ENCODE peak calls at places on chromosomes 12 and 14, in nine cellular contexts. S, D, J, R, W, G, P, I and K are unnamed samples.

GRCh38 chr12:4272014-4272975 is 1.3 kb upstream of the CCND2 start:
- DNase-seq in P (no peak), W (no peak), G (peak), I (peak), J (peak), D (peak), S (no peak), R (peak), K (peak)

GRCh38 chr14:29348504-29348903 is 579.1 kb downstream of the PRKD1 start:
- DNase-seq in R (no peak), W (no peak), D (no peak), G (no peak), S (no peak), P (no peak), J (no peak), I (no peak), K (no peak)

GRCh38 chr12:110565919-110566871 is 16.9 kb downstream of the PPTC7 start:
- DNase-seq in D (no peak), G (no peak), S (peak), P (no peak), I (no peak), J (no peak), W (no peak), R (no peak), K (no peak)

GRCh38 chr12:6552140-6552551 is 3.7 kb downstream of the IFFO1 start:
- DNase-seq in G (peak), W (no peak), S (no peak), R (no peak), P (no peak), J (no peak), I (no peak), D (no peak), K (peak)

GRCh38 chr14:58738189-58738836 is 100.6 kb downstream of the DACT1 start:
- DNase-seq in W (peak), S (no peak), P (no peak), R (no peak), G (no peak), J (no peak), I (peak), D (no peak), K (no peak)

GRCh38 chr12:24133385-24133784 is 183.9 kb upstream of the SOX5 start:
- DNase-seq in W (no peak), G (no peak), R (no peak), J (no peak), D (no peak), I (no peak), P (no peak), S (no peak), K (no peak)

GRCh38 chr12:107448198-107448597 is 237.4 kb upstream of the PWP1 start:
- DNase-seq in I (peak), D (peak), R (no peak), J (peak), W (peak), S (no peak), G (peak), P (peak), K (no peak)

GRCh38 chr14:58096731-58097130 is 55.3 kb downstream of the ARMH4 start:
- DNase-seq in J (no peak), W (no peak), S (no peak), D (no peak), G (no peak), R (no peak), I (no peak), P (no peak), K (no peak)

GRCh38 chr14:94043111-94043755 is 17.1 kb downstream of the OTUB2 start:
- DNase-seq in G (no peak), J (no peak), S (no peak), R (no peak), P (no peak), I (no peak), W (no peak), D (no peak), K (no peak)

GRCh38 chr12:68418137-68418460 is 85.9 kb upstream of the MDM1 start:
- DNase-seq in S (no peak), R (no peak), P (no peak), D (no peak), G (no peak), I (no peak), J (no peak), W (no peak), K (no peak)

GRCh38 chr14:92465353-92466067 is 48.1 kb upstream of the RIN3 start:
- DNase-seq in W (no peak), I (no peak), R (no peak), S (no peak), P (no peak), J (peak), G (no peak), D (no peak), K (no peak)

GRCh38 chr14:63203015-63203414 is 1.2 kb upstream of the RHOJ start:
- DNase-seq in R (no peak), D (no peak), G (no peak), W (no peak), S (no peak), P (no peak), J (no peak), I (no peak), K (no peak)

GRCh38 chr14:63205281-63205575 is 985 bp downstream of the RHOJ start:
- DNase-seq in R (no peak), S (no peak), P (no peak), D (no peak), I (no peak), W (no peak), G (no peak), J (no peak), K (no peak)

GRCh38 chr14:63205850-63206249 is 1.6 kb downstream of the RHOJ start:
- DNase-seq in R (no peak), P (no peak), D (no peak), S (no peak), W (no peak), J (no peak), I (no peak), G (no peak), K (no peak)

GRCh38 chr14:63204407-63205280 is at the start of gene RHOJ:
- DNase-seq in J (peak), P (no peak), D (peak), W (no peak), G (no peak), R (peak), I (no peak), S (no peak), K (peak)

GRCh38 chr14:63203618-63204406 is 431 bp upstream of the RHOJ start:
- DNase-seq in R (peak), I (peak), P (no peak), G (peak), J (peak), D (peak), W (peak), S (peak), K (peak)
- TF ChIP-seq POLR2A in R (peak), I (no peak), P (no peak), G (peak), J (no peak), D (peak), W (no peak), S (no peak), K (peak)

GRCh38 chr12:64671682-64672081 is 61.4 kb downstream of the RASSF3 start:
- DNase-seq in R (no peak), P (no peak), J (no peak), W (no peak), S (no peak), G (no peak), D (no peak), I (no peak), K (no peak)

GRCh38 chr12:64670856-64671639 is 60.8 kb downstream of the RASSF3 start:
- DNase-seq in W (peak), P (peak), J (peak), G (peak), R (no peak), I (no peak), S (no peak), D (peak), K (peak)

GRCh38 chr12:64669270-64669842 is 59.1 kb downstream of the RASSF3 start:
- DNase-seq in G (peak), W (no peak), I (no peak), P (no peak), R (no peak), J (peak), S (peak), D (peak), K (no peak)

GRCh38 chr12:64672925-64673409 is 62.7 kb downstream of the RASSF3 start:
- DNase-seq in I (no peak), W (peak), R (no peak), S (peak), G (peak), D (peak), J (peak), P (peak), K (peak)

GRCh38 chr12:64670039-64670438 is 59.7 kb downstream of the RASSF3 start:
- DNase-seq in D (no peak), W (no peak), J (no peak), R (no peak), I (no peak), S (no peak), G (peak), P (no peak), K (no peak)
- TF ChIP-seq POLR2A in D (no peak), W (no peak), J (no peak), R (no peak), I (no peak), S (no peak), G (peak), P (no peak), K (no peak)

GRCh38 chr12:53483979-53484377 is 15.3 kb downstream of the MAP3K12 start:
- DNase-seq in I (no peak), J (no peak), G (no peak), W (no peak), R (no peak), P (no peak), S (no peak), D (no peak), K (no peak)

GRCh38 chr12:53484686-53485567 is 14.3 kb downstream of the MAP3K12 start:
- DNase-seq in R (no peak), D (no peak), I (no peak), J (no peak), P (no peak), W (no peak), G (no peak), S (no peak), K (no peak)

GRCh38 chr12:53483225-53483978 is 15.9 kb downstream of the MAP3K12 start:
- DNase-seq in P (no peak), S (peak), I (no peak), R (no peak), J (peak), G (no peak), W (no peak), D (peak), K (no peak)

GRCh38 chr12:53486730-53487487 is 12.3 kb downstream of the MAP3K12 start:
- DNase-seq in J (peak), S (no peak), I (no peak), R (no peak), P (no peak), W (no peak), G (no peak), D (no peak), K (peak)

GRCh38 chr12:53485955-53486729 is 13.1 kb downstream of the MAP3K12 start:
- DNase-seq in R (no peak), D (no peak), S (no peak), W (no peak), J (no peak), G (no peak), P (no peak), I (no peak), K (no peak)
- TF ChIP-seq POLR2A in R (no peak), D (no peak), S (no peak), W (no peak), J (no peak), G (no peak), P (no peak), I (no peak), K (no peak)

DNA sequence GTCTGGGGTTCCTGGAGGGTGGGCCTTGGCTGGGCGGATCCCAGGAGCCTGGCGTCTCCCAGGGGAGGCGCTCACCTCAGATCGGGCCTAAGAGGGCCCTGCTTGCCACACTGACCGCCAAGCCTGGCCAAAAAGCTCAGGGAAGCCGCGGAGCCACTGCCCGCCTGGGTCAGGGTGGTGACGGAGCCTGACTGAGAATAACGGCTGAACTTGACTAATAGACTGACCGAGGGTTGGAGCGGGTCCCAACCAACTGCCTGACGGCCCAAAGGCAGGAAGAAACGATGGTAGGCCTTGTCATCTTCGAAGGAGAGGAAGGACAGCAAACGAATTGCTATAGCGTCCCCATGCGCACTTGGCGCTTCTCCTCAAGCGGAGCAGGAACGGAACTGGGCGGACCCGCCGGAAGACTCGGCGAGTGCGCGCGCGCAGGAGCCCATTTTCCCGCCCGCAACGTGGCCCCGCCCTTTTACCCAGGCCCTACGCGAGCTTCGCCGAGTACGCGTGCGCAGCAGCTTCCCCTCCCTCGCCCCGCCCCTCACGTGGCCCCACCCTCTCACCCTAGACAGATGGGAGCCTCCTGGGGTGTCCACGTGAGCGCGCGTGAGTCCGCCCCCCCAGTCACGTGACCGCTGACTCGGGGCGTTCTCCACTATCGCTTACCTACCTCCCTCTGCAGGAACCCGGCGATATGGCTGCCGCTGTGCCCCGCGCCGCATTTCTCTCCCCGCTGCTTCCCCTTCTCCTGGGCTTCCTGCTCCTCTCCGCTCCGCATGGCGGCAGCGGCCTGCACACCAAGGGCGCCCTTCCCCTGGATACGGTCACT is at the start of the genes ERP29 and TMEM116:
- DNase-seq in P (peak), W (peak), D (peak), S (peak), R (peak), I (peak), G (peak), J (peak), K (peak)
- TF ChIP-seq POLR2A in P (peak), W (peak), D (peak), S (peak), R (peak), I (peak), G (peak), J (peak), K (peak)

DNA sequence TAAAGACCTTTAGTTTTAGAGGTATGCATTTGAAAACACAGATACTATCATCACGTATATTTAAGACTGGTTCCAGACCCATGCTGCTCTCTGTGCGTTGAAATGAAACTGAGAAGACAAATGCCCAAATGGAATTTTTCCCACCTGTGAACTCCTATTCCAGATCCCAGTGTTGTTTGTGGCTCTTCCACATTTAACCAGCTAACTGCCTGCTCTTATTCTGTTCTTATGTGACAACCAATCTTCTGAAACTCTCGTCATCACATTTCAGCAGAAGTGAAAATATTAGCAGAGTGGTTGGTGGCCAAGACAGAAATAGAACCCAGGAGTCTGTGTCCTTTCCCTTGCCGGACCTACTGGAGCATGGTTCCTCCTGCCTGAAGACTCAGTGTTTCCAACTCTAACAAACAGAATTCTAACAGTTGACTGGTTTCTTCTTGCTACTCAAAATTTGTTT is 460.2 kb downstream of the RAD51B start:
- DNase-seq in W (no peak), D (no peak), R (no peak), S (no peak), P (no peak), G (no peak), J (peak), I (no peak), K (no peak)
- TF ChIP-seq POLR2A in W (no peak), D (no peak), R (no peak), S (no peak), P (no peak), G (no peak), J (no peak), I (no peak), K (no peak)

GRCh38 chr12:64451687-64452558 is at the start of gene TBK1:
- DNase-seq in J (peak), I (peak), G (peak), R (peak), P (peak), S (peak), D (peak), W (peak), K (peak)
- TF ChIP-seq POLR2A in J (peak), I (peak), G (peak), R (peak), P (peak), S (peak), D (peak), W (peak), K (peak)

GRCh38 chr14:69398818-69399210 is 322 bp downstream of the SLC39A9 start:
- DNase-seq in W (no peak), D (no peak), J (no peak), S (no peak), P (no peak), R (peak), I (no peak), G (no peak), K (no peak)

GRCh38 chr14:69395929-69396328 is 2.2 kb downstream of the ERH start:
- DNase-seq in W (no peak), P (no peak), R (no peak), D (no peak), I (no peak), G (no peak), J (no peak), S (no peak), K (no peak)

GRCh38 chr14:69399750-69400149 is 1.3 kb downstream of the SLC39A9 start:
- DNase-seq in G (no peak), P (no peak), R (no peak), S (no peak), D (no peak), W (no peak), J (no peak), I (no peak), K (no peak)

GRCh38 chr14:69400154-69400553 is 1.7 kb downstream of the SLC39A9 start:
- DNase-seq in D (no peak), J (no peak), R (no peak), S (no peak), G (no peak), I (no peak), P (no peak), W (no peak), K (no peak)

GRCh38 chr14:69398053-69398817 is at the start of the genes ERH and SLC39A9:
- DNase-seq in G (peak), S (peak), P (peak), R (peak), I (peak), W (peak), J (peak), D (peak), K (peak)
- TF ChIP-seq POLR2A in G (peak), S (peak), P (peak), R (peak), I (peak), W (peak), J (peak), D (peak), K (peak)

GRCh38 chr14:34980337-34980900 is 2.4 kb upstream of the SRP54 start:
- DNase-seq in G (no peak), S (no peak), I (no peak), W (no peak), R (no peak), J (no peak), P (no peak), D (no peak), K (no peak)
- TF ChIP-seq POLR2A in G (no peak), S (no peak), I (no peak), W (no peak), R (no peak), J (no peak), P (no peak), D (no peak), K (no peak)